ENCODE peak calls at places on chromosomes 3 and 15, in seven cellular contexts. U is bronchial epithelial cell, N is occipital lobe, X is amygdala, Z is GM20000, D is AG10803, L is NCI-H69. S is an unnamed sample.

GRCh38 chr3:168266335-168266734 is 170.6 kb upstream of the GOLIM4 start:
- DNase-seq in U (no peak), N (no peak), L (no peak), X (no peak), D (no peak), Z (no peak), S (no peak)

GRCh38 chr15:39784125-39784524 is 1.5 kb upstream of the FSIP1 start:
- DNase-seq in U (peak), N (no peak), X (no peak), D (no peak), Z (no peak), L (no peak), S (no peak)

GRCh38 chr3:22371036-22371435 is 620.0 kb upstream of the ZNF385D start:
- DNase-seq in Z (no peak), U (no peak), N (no peak), X (no peak), L (no peak), D (no peak), S (no peak)

GRCh38 chr15:85582719-85583089 is 202.3 kb downstream of the AKAP13 start:
- DNase-seq in U (no peak), N (no peak), Z (peak), L (no peak), D (peak), X (peak), S (peak)

GRCh38 chr15:66040211-66040892 is 171.1 kb downstream of the RAB11A start:
- DNase-seq in X (no peak), L (no peak), N (no peak), D (peak), U (no peak), Z (no peak), S (no peak)

GRCh38 chr3:160184655-160185054 is 40.6 kb upstream of the C3orf80 start:
- DNase-seq in N (no peak), Z (no peak), D (peak), X (no peak), L (no peak), U (no peak), S (no peak)

GRCh38 chr3:52021869-52022268 is 26.2 kb upstream of the RPL29 start:
- DNase-seq in X (no peak), D (no peak), N (no peak), U (no peak), Z (no peak), L (peak), S (peak)

GRCh38 chr3:141412087-141412935 is 44.0 kb downstream of the ZBTB38 start:
- DNase-seq in X (peak), U (peak), Z (peak), D (peak), L (peak), N (peak), S (no peak)

GRCh38 chr3:196163687-196164493 is 47.3 kb downstream of the ZDHHC19 start:
- DNase-seq in U (no peak), N (no peak), X (no peak), Z (peak), D (no peak), L (no peak), S (no peak)

GRCh38 chr3:72078661-72079368 is 293.9 kb upstream of the PROK2 start:
- DNase-seq in L (no peak), Z (no peak), N (no peak), D (no peak), U (no peak), X (no peak), S (no peak)

GRCh38 chr3:48435774-48436476 is 4.0 kb downstream of the CCDC51 start:
- DNase-seq in X (peak), L (peak), N (peak), D (peak), U (peak), Z (peak), S (peak)

GRCh38 chr15:56356616-56357015 is 8.6 kb upstream of the TEX9 start:
- DNase-seq in D (peak), U (peak), N (no peak), X (no peak), L (peak), Z (no peak), S (no peak)

GRCh38 chr3:51434746-51435323 is 43.8 kb downstream of the RBM15B start:
- DNase-seq in D (peak), L (peak), N (no peak), X (no peak), Z (peak), U (peak), S (no peak)

GRCh38 chr15:66567897-66568296 is 2.1 kb upstream of the LCTL start:
- DNase-seq in U (no peak), D (no peak), L (no peak), X (no peak), Z (no peak), N (no peak), S (no peak)

GRCh38 chr3:12869025-12869695 is 27.8 kb upstream of the RPL32 start:
- DNase-seq in N (no peak), U (no peak), X (no peak), L (peak), D (no peak), Z (peak), S (no peak)

GRCh38 chr3:161977063-161977462 is 480.5 kb downstream of the OTOL1 start:
- DNase-seq in L (no peak), U (no peak), X (no peak), N (no peak), Z (no peak), D (peak), S (no peak)

GRCh38 chr15:82803793-82804574 is 1.9 kb downstream of the FSD2 start:
- DNase-seq in D (peak), L (no peak), N (no peak), Z (no peak), U (peak), X (no peak), S (no peak)

GRCh38 chr3:146550743-146551510 is 6.5 kb upstream of the PLSCR1 start:
- DNase-seq in Z (peak), X (no peak), U (peak), D (peak), N (no peak), L (no peak), S (no peak)

GRCh38 chr3:14773691-14774128 is 45.1 kb upstream of the FGD5 start:
- DNase-seq in N (no peak), X (no peak), D (no peak), Z (no peak), L (no peak), U (no peak), S (no peak)

GRCh38 chr3:131110087-131110486 is 83.4 kb downstream of the NEK11 start:
- DNase-seq in U (peak), D (peak), Z (no peak), X (no peak), L (no peak), N (no peak), S (no peak)

GRCh38 chr3:85821130-85821756 is 862.5 kb downstream of the CADM2 start:
- DNase-seq in N (no peak), X (peak), D (no peak), L (peak), U (peak), Z (peak), S (no peak)

GRCh38 chr15:99393641-99394040 is 142.4 kb downstream of the LRRC28 start:
- DNase-seq in D (no peak), L (no peak), N (no peak), X (no peak), Z (no peak), U (no peak), S (no peak)

GRCh38 chr3:24288538-24289236 is 206.0 kb downstream of the THRB start:
- DNase-seq in D (peak), U (no peak), N (peak), X (peak), Z (no peak), L (no peak), S (peak)

GRCh38 chr3:13045245-13045903 is 27.9 kb downstream of the IQSEC1 start:
- DNase-seq in N (no peak), U (no peak), D (no peak), Z (no peak), X (no peak), L (no peak), S (no peak)

GRCh38 chr15:38622908-38623307 is 58.3 kb upstream of the RASGRP1 start:
- DNase-seq in X (no peak), U (no peak), D (no peak), L (peak), N (no peak), Z (no peak), S (no peak)

GRCh38 chr3:10116138-10116460 is 624 bp downstream of the BRK1 start:
- DNase-seq in L (no peak), U (peak), D (peak), N (no peak), Z (peak), X (no peak), S (no peak)

GRCh38 chr15:98003976-98004375 is 43.5 kb downstream of the ARRDC4 start:
- DNase-seq in D (peak), X (no peak), L (peak), Z (no peak), U (peak), N (no peak), S (no peak)

GRCh38 chr3:20225769-20226168 is 39.8 kb upstream of the SGO1 start:
- DNase-seq in L (peak), D (peak), X (no peak), U (peak), Z (peak), N (no peak), S (no peak)

GRCh38 chr3:38468811-38469210 is 15.1 kb downstream of the ACVR2B start:
- DNase-seq in Z (no peak), N (no peak), L (no peak), U (no peak), D (no peak), X (no peak), S (no peak)

GRCh38 chr15:41928637-41929620 is 35.1 kb upstream of the SPTBN5 start:
- DNase-seq in N (peak), L (no peak), X (no peak), Z (peak), U (no peak), D (peak), S (no peak)

GRCh38 chr3:177182352-177182751 is 14.9 kb downstream of the TBL1XR1 start:
- DNase-seq in D (peak), N (no peak), U (no peak), Z (no peak), X (no peak), L (no peak), S (no peak)

GRCh38 chr3:56612146-56612545 is 55.2 kb downstream of the CCDC66 start:
- DNase-seq in D (no peak), U (no peak), X (no peak), Z (no peak), L (no peak), N (no peak), S (no peak)

GRCh38 chr3:23800731-23801130 is 5.0 kb upstream of the UBE2E1 start:
- DNase-seq in U (peak), N (no peak), L (peak), Z (peak), D (peak), X (no peak), S (no peak)

GRCh38 chr15:98767692-98768091 is 119.4 kb downstream of the IGF1R start:
- DNase-seq in N (no peak), Z (no peak), U (no peak), D (no peak), L (no peak), X (no peak), S (no peak)

S was measured in dorsolateral prefrontal cortex.